ENCODE peak calls at places on chromosome 5, in five cellular contexts. One of them, this sample, is unnamed.

GRCh38 chr5:56305551-56305950 is 72.4 kb upstream of the ANKRD55 start:
- DNase-seq in cardiac fibroblast: no peak
- DNase-seq in adrenal gland: no peak
- DNase-seq in fibroblast of the aortic adventitia: no peak
- DNase-seq in dorsolateral prefrontal cortex: no peak
- DNase-seq in this sample: no peak

GRCh38 chr5:107388111-107388861 is 282.5 kb downstream of the EFNA5 start:
- DNase-seq in fibroblast of the aortic adventitia: peak; percentile 90
- DNase-seq in adrenal gland: no peak
- DNase-seq in cardiac fibroblast: peak; percentile 81
- DNase-seq in dorsolateral prefrontal cortex: no peak
- DNase-seq in this sample: peak; percentile 96

GRCh38 chr5:149946118-149946517 is 1.5 kb upstream of the PDE6A start:
- DNase-seq in dorsolateral prefrontal cortex: no peak
- DNase-seq in fibroblast of the aortic adventitia: no peak
- DNase-seq in adrenal gland: no peak
- DNase-seq in cardiac fibroblast: no peak
- DNase-seq in this sample: no peak

GRCh38 chr5:73097740-73098139 is 22.6 kb upstream of the TMEM171 start:
- DNase-seq in cardiac fibroblast: no peak
- DNase-seq in adrenal gland: no peak
- DNase-seq in fibroblast of the aortic adventitia: no peak
- DNase-seq in dorsolateral prefrontal cortex: no peak
- DNase-seq in this sample: no peak

GRCh38 chr5:159943331-159943730 is 27.0 kb downstream of the ADRA1B start:
- DNase-seq in cardiac fibroblast: no peak
- DNase-seq in adrenal gland: no peak
- DNase-seq in dorsolateral prefrontal cortex: no peak
- DNase-seq in fibroblast of the aortic adventitia: no peak
- DNase-seq in this sample: no peak

GRCh38 chr5:68803881-68804319 is 289.9 kb upstream of the SLC30A5 start:
- DNase-seq in fibroblast of the aortic adventitia: no peak
- DNase-seq in adrenal gland: no peak
- DNase-seq in dorsolateral prefrontal cortex: no peak
- DNase-seq in cardiac fibroblast: no peak
- DNase-seq in this sample: no peak

GRCh38 chr5:58469895-58470294 is 10.0 kb upstream of the PLK2 start:
- DNase-seq in fibroblast of the aortic adventitia: no peak
- DNase-seq in dorsolateral prefrontal cortex: no peak
- DNase-seq in cardiac fibroblast: no peak
- DNase-seq in adrenal gland: no peak
- DNase-seq in this sample: no peak

GRCh38 chr5:14029185-14029584 is 84.7 kb upstream of the DNAH5 start:
- DNase-seq in dorsolateral prefrontal cortex: no peak
- DNase-seq in fibroblast of the aortic adventitia: no peak
- DNase-seq in adrenal gland: no peak
- DNase-seq in cardiac fibroblast: no peak
- DNase-seq in this sample: no peak

GRCh38 chr5:143679777-143680176 is 132.2 kb upstream of the HMHB1 start:
- DNase-seq in adrenal gland: no peak
- DNase-seq in dorsolateral prefrontal cortex: no peak
- DNase-seq in fibroblast of the aortic adventitia: no peak
- DNase-seq in cardiac fibroblast: peak; percentile 15
- DNase-seq in this sample: peak; percentile 64

GRCh38 chr5:1285141-1285540 is 9.7 kb downstream of the TERT start:
- DNase-seq in fibroblast of the aortic adventitia: no peak
- DNase-seq in adrenal gland: no peak
- DNase-seq in dorsolateral prefrontal cortex: no peak
- DNase-seq in cardiac fibroblast: no peak
- DNase-seq in this sample: no peak

GRCh38 chr5:126410623-126411022 is 12.6 kb upstream of the GRAMD2B start:
- DNase-seq in cardiac fibroblast: no peak
- DNase-seq in adrenal gland: no peak
- DNase-seq in dorsolateral prefrontal cortex: no peak
- DNase-seq in fibroblast of the aortic adventitia: no peak
- DNase-seq in this sample: no peak

GRCh38 chr5:145887976-145888574 is 15.3 kb upstream of the GRXCR2 start:
- DNase-seq in cardiac fibroblast: peak; percentile 72
- DNase-seq in adrenal gland: peak; percentile 39
- DNase-seq in fibroblast of the aortic adventitia: peak; percentile 75
- DNase-seq in dorsolateral prefrontal cortex: no peak
- DNase-seq in this sample: peak; percentile 60

GRCh38 chr5:95392593-95393182 is 1.5 kb downstream of the FAM81B start:
- DNase-seq in fibroblast of the aortic adventitia: peak; percentile 11
- DNase-seq in dorsolateral prefrontal cortex: no peak
- DNase-seq in adrenal gland: no peak
- DNase-seq in cardiac fibroblast: peak; percentile 13
- DNase-seq in this sample: peak; percentile 6

GRCh38 chr5:111730659-111731382 is 26.2 kb downstream of the NREP start:
- DNase-seq in cardiac fibroblast: no peak
- DNase-seq in adrenal gland: no peak
- DNase-seq in dorsolateral prefrontal cortex: no peak
- DNase-seq in fibroblast of the aortic adventitia: no peak
- DNase-seq in this sample: no peak

GRCh38 chr5:9519537-9519936 is 26.3 kb downstream of the SEMA5A start:
- DNase-seq in adrenal gland: no peak
- DNase-seq in fibroblast of the aortic adventitia: peak; percentile 93
- DNase-seq in dorsolateral prefrontal cortex: no peak
- DNase-seq in cardiac fibroblast: peak; percentile 94
- DNase-seq in this sample: peak; percentile 73

GRCh38 chr5:112142769-112143270 is 276.3 kb downstream of the EPB41L4A start:
- DNase-seq in dorsolateral prefrontal cortex: no peak
- DNase-seq in cardiac fibroblast: peak; percentile 89
- DNase-seq in fibroblast of the aortic adventitia: peak; percentile 71
- DNase-seq in adrenal gland: peak; percentile 66
- DNase-seq in this sample: peak; percentile 77

GRCh38 chr5:129400395-129400983 is 59.6 kb upstream of the ADAMTS19 start:
- DNase-seq in adrenal gland: no peak
- DNase-seq in dorsolateral prefrontal cortex: no peak
- DNase-seq in cardiac fibroblast: peak; percentile 37
- DNase-seq in fibroblast of the aortic adventitia: peak; percentile 4
- DNase-seq in this sample: peak; percentile 25

GRCh38 chr5:97181856-97182545 is 1.0 kb downstream of the RIOK2 start:
- DNase-seq in dorsolateral prefrontal cortex: no peak
- DNase-seq in adrenal gland: no peak
- DNase-seq in fibroblast of the aortic adventitia: peak; percentile 25
- DNase-seq in cardiac fibroblast: peak; percentile 6
- DNase-seq in this sample: peak; percentile 44

GRCh38 chr5:140186155-140186753 is 11.3 kb downstream of the CYSTM1 start:
- DNase-seq in dorsolateral prefrontal cortex: no peak
- DNase-seq in fibroblast of the aortic adventitia: no peak
- DNase-seq in cardiac fibroblast: no peak
- DNase-seq in adrenal gland: no peak
- DNase-seq in this sample: no peak
- TF ChIP-seq CTCF in dorsolateral prefrontal cortex: no peak
- TF ChIP-seq CTCF in fibroblast of the aortic adventitia: no peak
- TF ChIP-seq CTCF in cardiac fibroblast: no peak
- TF ChIP-seq CTCF in adrenal gland: no peak
- TF ChIP-seq CTCF in this sample: no peak

DNA sequence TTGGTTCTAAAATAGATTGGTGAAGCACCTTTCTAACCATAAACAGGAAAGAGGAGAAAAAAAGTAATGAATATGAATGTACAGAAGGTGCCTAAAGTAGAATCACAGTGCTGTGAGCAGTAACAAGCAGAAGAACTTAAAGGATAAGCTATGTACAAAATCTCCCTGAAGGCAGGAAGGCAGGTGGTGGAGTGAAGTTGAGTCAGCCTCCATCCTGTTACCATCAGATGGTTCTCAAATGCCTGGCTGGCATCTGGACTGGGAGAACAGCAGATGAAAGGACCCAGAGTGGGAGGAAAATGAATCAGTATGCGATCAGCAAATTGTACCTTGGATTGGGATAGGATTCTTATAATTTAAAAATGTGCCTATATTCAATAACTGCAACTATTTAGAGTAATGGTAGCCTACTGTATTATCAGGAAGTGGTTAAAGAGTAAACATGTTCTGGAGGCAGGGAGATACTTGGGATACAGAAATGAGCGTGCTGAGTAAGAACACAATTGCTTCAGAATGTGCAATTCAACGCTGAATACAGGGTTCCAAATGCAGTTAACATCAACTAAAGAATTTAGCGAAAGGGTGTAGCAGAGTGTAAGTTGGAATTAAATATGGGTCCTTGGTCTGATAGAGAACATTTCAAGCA is 21.1 kb upstream of the FER start:
- DNase-seq in cardiac fibroblast: no peak
- DNase-seq in dorsolateral prefrontal cortex: no peak
- DNase-seq in fibroblast of the aortic adventitia: no peak
- DNase-seq in adrenal gland: no peak
- DNase-seq in this sample: peak; percentile 35
- H3K4me3 ChIP-seq in cardiac fibroblast: no peak overlapping the region
- H3K4me3 ChIP-seq in dorsolateral prefrontal cortex: peak overlapping the region; percentile 81
- H3K4me3 ChIP-seq in fibroblast of the aortic adventitia: no peak overlapping the region
- H3K4me3 ChIP-seq in adrenal gland: peak overlapping the region; percentile 67
- H3K4me3 ChIP-seq in this sample: no peak overlapping the region

GRCh38 chr5:155833282-155833681 is 493.7 kb upstream of the SGCD start:
- DNase-seq in dorsolateral prefrontal cortex: no peak
- DNase-seq in fibroblast of the aortic adventitia: no peak
- DNase-seq in cardiac fibroblast: no peak
- DNase-seq in adrenal gland: no peak
- DNase-seq in this sample: no peak
- TF ChIP-seq CTCF in dorsolateral prefrontal cortex: no peak
- TF ChIP-seq CTCF in fibroblast of the aortic adventitia: no peak
- TF ChIP-seq CTCF in cardiac fibroblast: no peak
- TF ChIP-seq CTCF in adrenal gland: no peak
- TF ChIP-seq CTCF in this sample: no peak

DNA sequence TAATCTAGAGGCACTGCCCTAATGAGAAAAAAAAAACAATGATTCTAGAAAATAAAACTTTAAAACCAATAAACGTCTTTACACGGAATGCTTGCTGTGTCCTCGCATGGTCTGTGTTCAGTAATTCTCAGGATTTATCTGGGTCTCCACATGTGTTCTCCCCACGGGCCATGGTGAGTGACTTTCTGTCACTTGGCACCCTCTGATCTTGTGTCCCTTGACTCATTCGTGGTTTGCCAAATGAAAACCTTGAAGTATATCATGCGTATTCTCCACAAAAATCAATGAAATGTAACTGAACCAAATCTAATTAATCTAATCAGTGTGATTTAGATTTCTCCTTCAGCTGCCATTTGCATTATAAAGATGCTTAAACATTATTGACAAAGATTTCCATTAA is 48.0 kb downstream of the UBE2QL1 start:
- DNase-seq in adrenal gland: no peak
- DNase-seq in fibroblast of the aortic adventitia: no peak
- DNase-seq in dorsolateral prefrontal cortex: no peak
- DNase-seq in cardiac fibroblast: no peak
- DNase-seq in this sample: no peak
- H3K4me3 ChIP-seq in adrenal gland: no peak overlapping the region
- H3K4me3 ChIP-seq in fibroblast of the aortic adventitia: no peak overlapping the region
- H3K4me3 ChIP-seq in dorsolateral prefrontal cortex: no peak overlapping the region
- H3K4me3 ChIP-seq in cardiac fibroblast: no peak overlapping the region
- H3K4me3 ChIP-seq in this sample: no peak overlapping the region

This sample was measured in fibroblast of mammary gland.